ENCODE peak calls at places on chromosomes 12 and 14, in four cellular contexts. P is WERI-Rb-1, K is MCF 10A, I is mesothelial cell of epicardium. N is an unnamed sample.
A peak's percentile ranks its signal among the peaks of the same experiment; 100 is the strongest.

GRCh38 chr12:88035907-88036289 is 6.7 kb upstream of the C12orf50 start:
- DNase-seq in P (no peak), K (peak; percentile 29), I (no peak), N (no peak)

GRCh38 chr14:61107148-61107641 is 126.2 kb downstream of the SLC38A6 start:
- DNase-seq in P (no peak), K (no peak), I (no peak), N (no peak)

GRCh38 chr14:96095581-96096476 is 56.7 kb downstream of the C14orf132 start:
- DNase-seq in P (peak; percentile 57), K (peak; percentile 71), I (no peak), N (no peak)

GRCh38 chr14:103629503-103630121 is 601 bp downstream of the KLC1 start:
- DNase-seq in P (peak; percentile 31), K (peak; percentile 36), I (peak; percentile 46), N (peak; percentile 24)

GRCh38 chr14:104366931-104367810 is 212.4 kb upstream of the C14orf180 start:
- DNase-seq in P (no peak), K (no peak), I (no peak), N (no peak)

GRCh38 chr14:71362282-71362681 is 455.0 kb downstream of the PCNX1 start:
- DNase-seq in P (peak; percentile 30), K (no peak), I (no peak), N (no peak)

GRCh38 chr14:90567991-90568390 is 171.2 kb downstream of the CALM1 start:
- DNase-seq in P (no peak), K (no peak), I (no peak), N (no peak)

GRCh38 chr14:77037338-77037782 is 8.9 kb upstream of the IRF2BPL start:
- DNase-seq in P (no peak), K (no peak), I (no peak), N (no peak)

GRCh38 chr12:105882404-105882803 is 256.4 kb downstream of the NUAK1 start:
- DNase-seq in P (no peak), K (no peak), I (no peak), N (no peak)

GRCh38 chr14:64196668-64197411 is 97.3 kb downstream of the ESR2 start:
- DNase-seq in P (peak; percentile 81), K (no peak), I (peak; percentile 53), N (peak; percentile 22)

GRCh38 chr14:103074699-103075341 is 9.2 kb upstream of the LBHD2 start:
- DNase-seq in P (no peak), K (no peak), I (no peak), N (no peak)

DNA sequence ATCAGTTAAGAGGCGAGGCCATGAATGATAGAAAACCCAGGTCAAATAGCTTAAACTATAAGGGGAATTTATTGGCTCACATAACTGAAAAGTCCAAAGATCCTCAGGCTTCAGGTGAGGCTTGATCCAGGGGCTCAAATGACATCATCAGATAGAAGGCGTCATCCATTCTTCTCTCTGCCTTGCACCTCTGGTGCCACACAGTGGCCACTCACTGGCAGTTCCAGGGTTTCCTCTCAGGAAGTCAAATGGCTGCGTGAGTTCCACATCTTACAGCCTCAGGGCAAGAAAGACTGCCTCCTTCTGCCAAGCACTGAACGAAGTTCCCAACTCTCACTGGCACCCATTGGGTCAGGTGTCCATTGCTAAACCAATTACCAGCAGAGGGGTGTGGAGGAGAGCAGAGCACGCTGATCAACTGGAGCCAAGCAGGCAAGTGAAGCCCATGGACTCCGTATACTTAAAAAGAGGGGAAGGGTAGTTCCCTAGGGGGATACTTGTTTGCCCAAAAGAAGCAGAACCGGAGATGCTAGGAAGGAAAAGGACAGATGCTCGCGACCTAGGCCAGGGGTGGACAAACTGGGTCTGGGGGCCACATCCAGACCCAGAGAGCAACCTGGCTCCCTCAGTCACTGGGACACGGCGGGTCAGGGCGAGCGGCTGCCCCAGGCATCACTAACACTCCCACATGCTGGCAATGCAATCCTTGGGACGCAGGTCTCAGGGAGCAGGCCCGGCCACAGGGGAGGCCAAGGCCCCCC is 69.3 kb downstream of the SERPINA3 start:
- DNase-seq in P (peak; percentile 56), K (peak; percentile 83), I (no peak), N (no peak)
- TF ChIP-seq CTCF in P (peak; percentile 82), K (peak; percentile 79), I (no peak), N (peak; percentile 46)

GRCh38 chr14:58769766-58770165 is 132.0 kb downstream of the DACT1 start:
- DNase-seq in P (no peak), K (no peak), I (no peak), N (no peak)
- TF ChIP-seq CTCF in P (no peak), K (no peak), I (no peak), N (no peak)

GRCh38 chr12:13100882-13101769 is 2.3 kb downstream of the GSG1 start:
- DNase-seq in P (peak; percentile 83), K (peak; percentile 90), I (peak; percentile 87), N (peak; percentile 85)

GRCh38 chr12:13099910-13100609 is 3.4 kb downstream of the GSG1 start:
- DNase-seq in P (no peak), K (peak; percentile 76), I (no peak), N (no peak)

GRCh38 chr12:13097526-13097925 is 5.9 kb downstream of the GSG1 start:
- DNase-seq in P (no peak), K (no peak), I (no peak), N (no peak)

GRCh38 chr12:13100610-13100881 is 2.9 kb downstream of the GSG1 start:
- DNase-seq in P (no peak), K (no peak), I (no peak), N (no peak)

GRCh38 chr12:13099066-13099909 is 4.2 kb downstream of the GSG1 start:
- DNase-seq in P (no peak), K (no peak), I (no peak), N (no peak)
- TF ChIP-seq CTCF in P (no peak), K (no peak), I (no peak), N (no peak)

DNA sequence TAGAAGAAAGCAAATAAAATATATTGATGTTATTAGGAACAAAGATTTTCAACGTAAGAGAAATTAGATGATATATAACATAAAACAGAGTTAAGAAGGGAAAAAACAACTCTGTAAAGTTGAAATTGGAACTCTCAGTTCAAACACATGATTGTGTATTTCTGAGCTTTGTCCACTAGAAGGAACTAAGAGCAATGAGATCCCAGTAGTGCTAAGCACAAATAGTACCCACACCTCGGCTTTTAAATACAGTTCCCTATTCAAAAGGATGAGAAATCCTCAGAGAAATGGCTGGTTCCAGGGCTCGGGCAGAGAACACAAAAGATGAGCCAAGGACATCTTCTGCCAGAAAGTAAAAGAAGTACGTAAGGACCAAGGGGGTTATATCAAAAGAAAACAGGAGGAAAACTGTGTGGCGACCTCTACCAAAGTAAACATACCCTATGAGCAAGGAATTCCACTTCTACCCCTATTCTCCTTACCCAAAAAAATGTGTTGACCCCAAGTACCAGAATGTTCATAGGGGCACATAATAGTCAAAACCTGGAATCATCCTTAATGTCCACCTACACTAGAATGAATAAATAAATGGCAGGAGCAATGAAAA is 96.6 kb downstream of the SPTSSA start:
- DNase-seq in P (no peak), K (no peak), I (no peak), N (no peak)
- TF ChIP-seq CTCF in P (peak; percentile 14), K (no peak), I (no peak), N (no peak)